ENCODE peak calls at places on chromosomes 16 and 17, in six cellular contexts. G is GM23338, I is PC-9, C is neural progenitor cell, Z is PC-3, K is GM23248. Q is an unnamed sample.

GRCh38 chr17:76617838-76618237 is 25.7 kb downstream of the ST6GALNAC1 start:
- DNase-seq in G (no peak), I (no peak), C (no peak), Z (no peak), K (no peak), Q (no peak)

GRCh38 chr17:66474258-66474657 is 171.8 kb downstream of the PRKCA start:
- DNase-seq in G (peak; percentile 83), I (no peak), C (peak; percentile 80), Z (no peak), K (no peak), Q (no peak)

GRCh38 chr16:81796585-81797346 is 17.7 kb downstream of the PLCG2 start:
- DNase-seq in G (no peak), I (no peak), C (no peak), Z (no peak), K (peak; percentile 7), Q (no peak)

GRCh38 chr17:47225436-47225858 is 16.3 kb downstream of the MYL4 start:
- DNase-seq in G (no peak), I (peak; percentile 72), C (no peak), Z (peak; percentile 99), K (peak; percentile 95), Q (no peak)

GRCh38 chr16:4403133-4403949 is 13.1 kb downstream of the CORO7 start:
- DNase-seq in G (no peak), I (no peak), C (no peak), Z (no peak), K (no peak), Q (no peak)

GRCh38 chr17:77392376-77393273 is 251.9 kb downstream of the SEC14L1 start:
- DNase-seq in G (peak; percentile 87), I (no peak), C (peak; percentile 91), Z (no peak), K (peak; percentile 66), Q (no peak)

GRCh38 chr17:78043031-78043430 is 84.5 kb downstream of the TNRC6C start:
- DNase-seq in G (no peak), I (no peak), C (no peak), Z (no peak), K (no peak), Q (no peak)

GRCh38 chr16:19879241-19879792 is 5.3 kb downstream of the GPRC5B start:
- DNase-seq in G (peak; percentile 77), I (no peak), C (peak; percentile 60), Z (no peak), K (peak; percentile 21), Q (no peak)

GRCh38 chr16:13402601-13403000 is 501.2 kb downstream of the SHISA9 start:
- DNase-seq in G (no peak), I (no peak), C (no peak), Z (no peak), K (no peak), Q (no peak)

GRCh38 chr17:67335245-67335835 is 31.0 kb downstream of the PSMD12 start:
- DNase-seq in G (no peak), I (no peak), C (no peak), Z (no peak), K (no peak), Q (no peak)

DNA sequence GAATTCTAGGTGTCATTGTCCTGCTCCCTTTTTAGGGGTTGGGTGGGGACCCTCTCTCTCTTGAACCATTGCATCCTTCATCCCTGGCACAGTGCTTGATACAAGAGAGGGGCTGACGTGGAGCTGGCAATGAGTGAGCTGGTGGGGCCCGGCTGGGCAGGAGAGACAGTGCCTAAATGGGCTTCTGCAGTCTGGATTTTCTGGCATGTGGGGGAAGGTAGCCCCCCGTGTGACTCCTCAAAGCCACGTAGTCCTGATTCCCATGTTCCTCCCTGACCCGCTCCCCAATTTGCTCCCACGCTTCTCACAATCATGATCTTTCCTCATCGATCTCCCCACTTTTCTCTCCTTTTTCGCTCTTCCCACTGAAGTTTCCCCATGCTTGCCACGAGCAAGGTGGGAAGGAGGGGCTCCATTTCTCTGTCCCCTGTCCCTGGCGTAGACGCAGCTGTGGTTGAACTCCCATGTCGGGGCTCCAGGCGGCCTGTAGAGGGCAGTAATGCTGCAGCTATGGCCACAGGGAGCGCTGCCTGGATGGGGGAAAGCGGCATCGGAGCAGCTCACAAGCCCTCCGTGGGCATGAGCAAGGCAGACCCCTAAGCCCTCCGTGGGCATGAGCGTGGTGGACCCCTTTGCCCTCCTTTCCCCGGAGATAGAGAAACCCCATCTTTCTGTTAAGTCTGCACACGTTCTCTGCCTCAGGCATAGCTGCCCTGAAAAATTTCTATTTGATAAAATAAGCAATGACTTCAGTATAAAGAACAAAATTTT is 47.5 kb downstream of the HAPSTR1 start:
- DNase-seq in G (peak; percentile 91), I (no peak), C (peak; percentile 90), Z (peak; percentile 50), K (peak; percentile 80), Q (peak; percentile 61)
- TF ChIP-seq EZH2 in G (no peak), I (no peak), C (no peak), Z (no peak), K (no peak), Q (no peak)

GRCh38 chr16:89561195-89562026 is 929 bp downstream of the RPL13 start:
- DNase-seq in G (no peak), I (peak; percentile 30), C (no peak), Z (no peak), K (no peak), Q (no peak)
- H3F3A ChIP-seq in G (peaks cover 79% of the 10 kb centered on the region), I (peaks cover 84% of the 10 kb centered on the region), C (peaks cover 79% of the 10 kb centered on the region), Z (peaks cover 19% of the 10 kb centered on the region), K (peaks cover 61% of the 10 kb centered on the region), Q (peaks cover 31% of the 10 kb centered on the region)

GRCh38 chr16:86507173-86508027 is 2.9 kb upstream of the FOXF1 start:
- DNase-seq in G (no peak), I (no peak), C (no peak), Z (no peak), K (no peak), Q (no peak)

GRCh38 chr16:86508947-86509758 is 1.2 kb upstream of the FOXF1 start:
- DNase-seq in G (peak; percentile 63), I (no peak), C (peak; percentile 80), Z (peak; percentile 35), K (peak; percentile 86), Q (no peak)

GRCh38 chr16:86505899-86506864 is 4.1 kb upstream of the FOXF1 start:
- DNase-seq in G (no peak), I (no peak), C (no peak), Z (no peak), K (no peak), Q (no peak)

GRCh38 chr16:86509759-86510464 is 415 bp upstream of the FOXF1 start:
- DNase-seq in G (peak; percentile 80), I (no peak), C (peak; percentile 71), Z (no peak), K (peak; percentile 75), Q (no peak)

GRCh38 chr16:86508028-86508946 is 2.0 kb upstream of the FOXF1 start:
- DNase-seq in G (peak; percentile 70), I (no peak), C (peak; percentile 63), Z (no peak), K (peak; percentile 36), Q (no peak)
- TF ChIP-seq EZH2 in G (peak; percentile 85), I (no peak), C (peak; percentile 99), Z (no peak), K (no peak), Q (no peak)

GRCh38 chr16:72645526-72645925 is 402.4 kb downstream of the ZFHX3 start:
- DNase-seq in G (peak; percentile 33), I (no peak), C (no peak), Z (no peak), K (no peak), Q (no peak)

GRCh38 chr16:72646615-72647014 is 401.3 kb downstream of the ZFHX3 start:
- DNase-seq in G (no peak), I (no peak), C (no peak), Z (no peak), K (peak; percentile 2), Q (no peak)

GRCh38 chr16:72644911-72645310 is 403.0 kb downstream of the ZFHX3 start:
- DNase-seq in G (no peak), I (no peak), C (no peak), Z (no peak), K (no peak), Q (no peak)

GRCh38 chr16:72654535-72654934 is 393.4 kb downstream of the ZFHX3 start:
- DNase-seq in G (no peak), I (no peak), C (no peak), Z (no peak), K (no peak), Q (no peak)

GRCh38 chr16:72649254-72649944 is 398.5 kb downstream of the ZFHX3 start:
- DNase-seq in G (peak; percentile 3), I (no peak), C (no peak), Z (no peak), K (no peak), Q (peak; percentile 22)
- H3F3A ChIP-seq in G (no peaks in the 10 kb centered on the region), I (no peaks in the 10 kb centered on the region), C (no peaks in the 10 kb centered on the region), Z (no peaks in the 10 kb centered on the region), K (no peaks in the 10 kb centered on the region), Q (no peaks in the 10 kb centered on the region)

GRCh38 chr17:39626671-39627169 is at the start of gene PPP1R1B:
- DNase-seq in G (peak; percentile 74), I (no peak), C (peak; percentile 52), Z (no peak), K (peak; percentile 24), Q (no peak)
- TF ChIP-seq EZH2 in G (peak; percentile 2), I (no peak), C (no peak), Z (no peak), K (peak; percentile 74), Q (no peak)

GRCh38 chr17:64401244-64401860 is 10.7 kb upstream of the PECAM1 start:
- DNase-seq in G (no peak), I (no peak), C (no peak), Z (no peak), K (no peak), Q (no peak)

GRCh38 chr17:64400644-64401043 is 10.0 kb upstream of the PECAM1 start:
- DNase-seq in G (no peak), I (no peak), C (no peak), Z (no peak), K (no peak), Q (no peak)

GRCh38 chr17:64399071-64399766 is 8.6 kb upstream of the PECAM1 start:
- DNase-seq in G (no peak), I (peak; percentile 77), C (no peak), Z (peak; percentile 82), K (no peak), Q (no peak)

GRCh38 chr17:64398330-64398729 is 7.7 kb upstream of the PECAM1 start:
- DNase-seq in G (no peak), I (no peak), C (no peak), Z (no peak), K (no peak), Q (no peak)

GRCh38 chr17:64399767-64400156 is 9.1 kb upstream of the PECAM1 start:
- DNase-seq in G (no peak), I (no peak), C (no peak), Z (no peak), K (no peak), Q (no peak)
- H3F3A ChIP-seq in G (no peaks in the 10 kb centered on the region), I (peaks cover 100% of the 10 kb centered on the region), C (no peaks in the 10 kb centered on the region), Z (peaks cover 2% of the 10 kb centered on the region), K (peaks cover 7% of the 10 kb centered on the region), Q (no peaks in the 10 kb centered on the region)

GRCh38 chr16:15857779-15858560 is 1.1 kb upstream of the MYH11 start:
- DNase-seq in G (peak; percentile 86), I (no peak), C (peak; percentile 73), Z (no peak), K (peak; percentile 61), Q (no peak)
- TF ChIP-seq EZH2 in G (no peak), I (no peak), C (no peak), Z (no peak), K (peak; percentile 82), Q (no peak)

Q was measured in MM.1S.